ENCODE peak calls at places on chromosomes 16 and 17, in ten cellular contexts. Z, R, T, H, I, C, D, F, E and G are unnamed samples.

GRCh38 chr16:16857603-16858283 is 478.8 kb downstream of the NPIPA7 start:
- DNase-seq in Z (no peak), C (peak), E (no peak), I (no peak), T (no peak), D (no peak), H (no peak), R (no peak), F (no peak), G (no peak)

GRCh38 chr16:9119795-9120194 is 28.4 kb downstream of the HAPSTR1 start:
- DNase-seq in T (no peak), E (no peak), I (peak), F (no peak), H (no peak), R (no peak), Z (peak), C (no peak), D (no peak), G (peak)

GRCh38 chr16:75273054-75273925 is 21.9 kb upstream of the BCAR1 start:
- DNase-seq in D (no peak), E (no peak), T (no peak), I (peak), F (no peak), R (peak), C (no peak), H (no peak), Z (no peak), G (no peak)

GRCh38 chr16:56094231-56094630 is 97.1 kb upstream of the GNAO1 start:
- DNase-seq in C (no peak), R (no peak), H (no peak), T (no peak), I (no peak), F (no peak), Z (no peak), D (no peak), E (no peak), G (no peak)

GRCh38 chr17:77846531-77847085 is 111.9 kb upstream of the TNRC6C start:
- DNase-seq in D (no peak), F (no peak), T (no peak), H (peak), Z (no peak), R (no peak), C (no peak), I (no peak), E (no peak), G (no peak)

GRCh38 chr16:78763821-78764440 is 664.5 kb downstream of the WWOX start:
- DNase-seq in C (no peak), I (peak), D (no peak), F (no peak), T (peak), R (no peak), Z (no peak), H (no peak), E (no peak), G (no peak)

GRCh38 chr17:795276-795675 is 13.1 kb downstream of the MRM3 start:
- DNase-seq in I (no peak), Z (no peak), E (no peak), D (no peak), T (no peak), C (no peak), H (no peak), R (no peak), F (no peak), G (no peak)

GRCh38 chr16:23826528-23827244 is 9.1 kb upstream of the PRKCB start:
- DNase-seq in R (no peak), I (no peak), D (no peak), C (no peak), H (no peak), Z (no peak), F (no peak), E (peak), T (no peak), G (no peak)

GRCh38 chr17:78534492-78535284 is 42.5 kb downstream of the DNAH17 start:
- DNase-seq in T (no peak), Z (no peak), C (no peak), E (no peak), I (no peak), F (no peak), H (no peak), D (no peak), R (no peak), G (no peak)

GRCh38 chr17:80599546-80600305 is 55.1 kb downstream of the RPTOR start:
- DNase-seq in H (no peak), I (no peak), R (no peak), F (no peak), E (peak), Z (no peak), T (no peak), C (peak), D (no peak), G (no peak)

GRCh38 chr16:15949210-15950166 is at the start of gene ABCC1:
- DNase-seq in D (no peak), T (peak), F (peak), I (no peak), C (no peak), R (no peak), H (peak), Z (no peak), E (peak), G (peak)

GRCh38 chr17:40993856-40994255 is at the start of gene KRTAP3-3:
- DNase-seq in H (no peak), R (no peak), Z (no peak), C (no peak), D (no peak), I (no peak), F (no peak), E (no peak), T (no peak), G (no peak)

GRCh38 chr16:85988723-85989313 is 89.9 kb downstream of the IRF8 start:
- DNase-seq in F (no peak), T (peak), E (no peak), H (no peak), C (no peak), R (no peak), D (no peak), I (no peak), Z (no peak), G (no peak)

GRCh38 chr16:11052080-11052808 is 107.9 kb downstream of the CLEC16A start:
- DNase-seq in R (no peak), E (peak), T (peak), F (no peak), C (no peak), I (peak), D (peak), H (no peak), Z (no peak), G (no peak)

GRCh38 chr17:57419940-57420522 is 163.7 kb downstream of the MSI2 start:
- DNase-seq in F (no peak), T (no peak), H (no peak), I (no peak), Z (no peak), R (no peak), D (no peak), E (no peak), C (no peak), G (no peak)

GRCh38 chr17:45873728-45874127 is 20.6 kb upstream of the MAPT start:
- DNase-seq in H (no peak), C (no peak), R (no peak), Z (no peak), T (no peak), I (no peak), E (no peak), F (no peak), D (no peak), G (no peak)

GRCh38 chr17:10842658-10843057 is 4.8 kb upstream of the PIRT start:
- DNase-seq in R (no peak), I (no peak), C (no peak), T (no peak), E (no peak), H (no peak), D (no peak), F (no peak), Z (no peak), G (no peak)

GRCh38 chr17:58250344-58251011 is 12.1 kb downstream of the LPO start:
- DNase-seq in D (no peak), R (no peak), T (no peak), H (no peak), C (no peak), I (no peak), Z (no peak), F (no peak), E (no peak), G (no peak)

GRCh38 chr17:28204751-28205150 is 114.2 kb upstream of the TMEM97 start:
- DNase-seq in Z (no peak), E (no peak), D (peak), R (peak), C (peak), T (no peak), H (no peak), F (no peak), I (no peak), G (no peak)

GRCh38 chr17:70072900-70073299 is 2.1 kb upstream of the KCNJ16 start:
- DNase-seq in Z (no peak), D (no peak), T (no peak), E (no peak), H (no peak), C (no peak), R (no peak), I (no peak), F (no peak), G (no peak)

GRCh38 chr17:50027639-50028206 is 28.2 kb upstream of the ITGA3 start:
- DNase-seq in I (peak), R (peak), Z (peak), F (peak), H (peak), D (peak), E (peak), C (peak), T (peak), G (peak)

GRCh38 chr17:11514981-11515680 is 83.1 kb upstream of the DNAH9 start:
- DNase-seq in I (no peak), H (no peak), D (no peak), T (no peak), Z (no peak), C (no peak), R (no peak), E (no peak), F (no peak), G (no peak)

GRCh38 chr16:8622315-8622656 is 788 bp downstream of the METTL22 start:
- DNase-seq in Z (no peak), F (no peak), D (no peak), T (no peak), I (no peak), H (no peak), C (no peak), E (no peak), R (no peak), G (no peak)

GRCh38 chr16:14324581-14324980 is 253.5 kb downstream of the MRTFB start:
- DNase-seq in E (no peak), D (no peak), R (peak), C (no peak), H (no peak), T (no peak), F (no peak), Z (no peak), I (peak), G (no peak)

GRCh38 chr16:23901178-23902131 is 65.7 kb downstream of the PRKCB start:
- DNase-seq in R (no peak), F (no peak), H (no peak), Z (no peak), I (no peak), T (no peak), E (no peak), D (no peak), C (no peak), G (no peak)

GRCh38 chr17:66422181-66422580 is 119.8 kb downstream of the PRKCA start:
- DNase-seq in D (no peak), T (no peak), I (no peak), E (no peak), R (no peak), H (no peak), Z (no peak), F (no peak), C (peak), G (no peak)

GRCh38 chr16:83231771-83232170 is 576.0 kb upstream of the HSBP1 start:
- DNase-seq in Z (no peak), H (no peak), C (no peak), T (no peak), D (peak), R (no peak), I (peak), E (no peak), F (no peak), G (no peak)

GRCh38 chr17:69539274-69539673 is 124.8 kb downstream of the MAP2K6 start:
- DNase-seq in D (peak), C (no peak), I (no peak), H (no peak), E (peak), F (no peak), Z (no peak), R (no peak), T (no peak), G (no peak)

GRCh38 chr17:45677770-45678169 is 106.3 kb upstream of the CRHR1 start:
- DNase-seq in T (no peak), I (no peak), Z (no peak), H (no peak), E (no peak), R (no peak), D (no peak), F (no peak), C (no peak), G (no peak)

GRCh38 chr16:22070361-22071351 is 21.7 kb upstream of the VWA3A start:
- DNase-seq in H (peak), F (no peak), T (no peak), C (no peak), I (peak), Z (no peak), E (no peak), D (no peak), R (no peak), G (peak)

GRCh38 chr17:44854201-44854600 is 6.5 kb downstream of the HIGD1B start:
- DNase-seq in D (no peak), I (no peak), Z (no peak), F (no peak), C (no peak), R (no peak), T (no peak), H (no peak), E (no peak), G (no peak)

GRCh38 chr16:5412721-5413120 is 315.1 kb upstream of the EEF2KMT start:
- DNase-seq in Z (no peak), D (no peak), H (no peak), F (no peak), E (no peak), I (no peak), T (no peak), R (no peak), C (no peak), G (no peak)

GRCh38 chr17:28963212-28963611 is 11.9 kb upstream of the PHF12 start:
- DNase-seq in H (no peak), D (no peak), Z (no peak), R (no peak), F (peak), T (no peak), I (no peak), E (no peak), C (no peak), G (no peak)

GRCh38 chr17:33560165-33560564 is 267.1 kb upstream of the ASIC2 start:
- DNase-seq in D (no peak), T (no peak), F (no peak), R (no peak), Z (no peak), I (no peak), E (no peak), H (no peak), C (no peak), G (no peak)

GRCh38 chr17:59752922-59753321 is 45.5 kb downstream of the VMP1 start:
- DNase-seq in C (no peak), D (no peak), T (no peak), R (no peak), H (no peak), Z (no peak), F (no peak), E (no peak), I (no peak), G (no peak)

GRCh38 chr17:59756236-59756818 is 48.9 kb downstream of the VMP1 start:
- DNase-seq in F (no peak), E (no peak), T (no peak), I (peak), C (peak), Z (no peak), H (no peak), D (peak), R (peak), G (peak)

GRCh38 chr17:59752446-59752845 is 45.0 kb downstream of the VMP1 start:
- DNase-seq in R (no peak), D (no peak), I (no peak), Z (no peak), E (no peak), C (no peak), H (no peak), T (no peak), F (no peak), G (no peak)

GRCh38 chr17:59753522-59754467 is 46.3 kb downstream of the VMP1 start:
- DNase-seq in I (peak), E (peak), R (peak), D (peak), F (no peak), C (no peak), Z (peak), H (no peak), T (no peak), G (peak)

DNA sequence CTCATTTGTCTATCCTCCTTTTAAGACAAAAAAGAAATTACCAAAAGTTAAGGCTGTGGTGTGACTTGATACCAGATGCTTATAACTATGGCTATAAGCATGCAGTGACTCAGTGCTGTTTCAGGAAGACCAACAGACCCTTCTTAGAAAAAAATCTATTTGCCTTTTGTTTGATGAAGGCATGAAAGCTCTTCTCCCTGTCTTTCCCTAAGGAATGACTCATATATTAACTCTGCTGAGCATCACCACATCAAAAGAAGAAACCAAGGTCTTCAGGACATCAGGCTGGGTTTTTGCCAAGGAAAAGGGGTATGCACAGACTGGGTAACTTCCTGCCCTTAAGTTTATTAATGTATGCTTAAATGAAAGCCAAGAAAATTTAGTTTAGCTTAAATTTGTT is 47.1 kb downstream of the VMP1 start:
- DNase-seq in C (peak), I (peak), H (no peak), F (no peak), E (no peak), R (peak), D (peak), Z (peak), T (no peak), G (peak)
- H3K27ac ChIP-seq in C (peak), I (peak), H (no peak), F (peak), E (no peak), R (peak), D (peak), Z (peak), T (peak), G (peak)

GRCh38 chr16:28084209-28084608 is 20.7 kb upstream of the GSG1L start:
- DNase-seq in D (no peak), R (no peak), E (no peak), C (no peak), Z (no peak), F (no peak), H (no peak), I (no peak), T (no peak), G (no peak)

GRCh38 chr16:28086496-28087139 is 23.1 kb upstream of the GSG1L start:
- DNase-seq in H (no peak), R (no peak), E (no peak), Z (no peak), T (no peak), I (no peak), F (no peak), D (no peak), C (no peak), G (no peak)

GRCh38 chr16:28087675-28088285 is 24.3 kb upstream of the GSG1L start:
- DNase-seq in E (no peak), T (no peak), Z (no peak), H (no peak), C (no peak), F (no peak), D (no peak), R (no peak), I (no peak), G (no peak)

GRCh38 chr16:28087140-28087660 is 23.7 kb upstream of the GSG1L start:
- DNase-seq in H (no peak), R (no peak), C (no peak), E (no peak), I (no peak), T (no peak), D (no peak), Z (no peak), F (no peak), G (no peak)

DNA sequence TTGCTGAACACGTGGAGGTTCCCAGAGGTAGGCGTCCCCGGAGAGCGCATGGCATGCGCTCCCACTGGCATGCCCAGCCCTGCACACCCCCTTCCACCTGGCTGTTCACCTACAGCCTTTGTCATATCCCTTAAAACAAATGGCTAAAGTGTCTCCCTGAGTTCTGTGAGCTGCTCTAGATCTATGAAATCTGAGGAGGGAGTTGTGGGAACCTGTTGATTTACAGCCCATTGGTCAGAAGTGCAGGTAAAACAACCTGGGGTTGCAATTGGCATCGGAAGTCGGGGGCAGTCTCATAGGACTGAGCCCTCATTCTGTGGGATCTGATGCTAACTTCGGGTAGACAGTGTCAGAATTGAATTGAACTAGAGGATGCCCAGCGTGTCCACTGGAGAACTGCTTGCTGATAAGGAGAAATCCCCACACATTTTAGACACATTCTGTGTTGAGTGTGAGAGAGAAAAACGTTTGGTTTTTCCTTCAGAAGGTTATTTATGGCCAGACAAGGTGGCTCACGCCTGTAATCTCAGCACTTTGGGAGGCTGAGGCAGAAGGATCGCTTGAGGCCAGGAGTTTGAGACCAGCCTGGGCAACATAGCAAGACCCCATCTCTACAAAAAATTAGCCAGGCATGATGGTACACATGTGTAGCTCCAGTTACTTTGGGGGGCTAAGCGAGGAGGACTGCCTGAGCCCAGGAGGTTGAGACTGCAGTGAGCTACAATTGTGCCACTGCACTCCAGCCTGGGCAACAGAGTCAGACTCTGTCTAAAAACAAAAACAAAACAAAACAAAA is 22.1 kb upstream of the GSG1L start:
- DNase-seq in F (no peak), Z (no peak), E (no peak), T (no peak), R (no peak), D (no peak), C (no peak), I (no peak), H (no peak), G (no peak)
- H3K27ac ChIP-seq in F (no peak), Z (no peak), E (no peak), T (no peak), R (no peak), D (no peak), C (no peak), I (no peak), H (no peak), G (no peak)

DNA sequence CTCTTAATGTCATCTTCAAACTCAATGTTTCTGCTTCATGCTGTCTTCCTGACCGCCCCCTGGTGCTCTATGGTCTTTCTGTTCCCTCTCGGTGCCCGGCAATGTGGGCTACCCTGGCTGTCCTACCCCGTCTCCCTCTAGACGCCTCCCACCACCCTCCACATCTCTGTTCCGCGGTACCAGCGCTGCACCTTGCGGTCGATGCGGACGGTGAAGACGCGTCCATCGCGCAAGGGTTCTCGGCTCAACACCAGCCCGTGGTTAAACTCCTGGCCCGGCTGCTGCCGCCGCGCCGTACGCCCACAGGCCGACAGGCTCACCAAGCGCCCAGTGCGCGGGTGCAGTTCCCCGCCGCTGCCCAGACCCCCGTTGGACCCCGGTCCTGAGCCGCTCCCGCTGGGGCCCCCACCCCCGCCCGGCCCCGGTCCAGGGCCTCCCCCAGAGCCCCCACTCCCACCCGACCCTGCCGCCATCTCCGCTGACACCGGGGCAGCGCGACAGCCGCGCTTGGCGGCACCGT is at the start of gene NEURL4:
- DNase-seq in H (no peak), E (no peak), D (peak), C (no peak), T (no peak), Z (no peak), F (peak), R (no peak), I (peak), G (peak)
- H3K27ac ChIP-seq in H (peak), E (peak), D (peak), C (peak), T (peak), Z (peak), F (peak), R (peak), I (peak), G (peak)

DNA sequence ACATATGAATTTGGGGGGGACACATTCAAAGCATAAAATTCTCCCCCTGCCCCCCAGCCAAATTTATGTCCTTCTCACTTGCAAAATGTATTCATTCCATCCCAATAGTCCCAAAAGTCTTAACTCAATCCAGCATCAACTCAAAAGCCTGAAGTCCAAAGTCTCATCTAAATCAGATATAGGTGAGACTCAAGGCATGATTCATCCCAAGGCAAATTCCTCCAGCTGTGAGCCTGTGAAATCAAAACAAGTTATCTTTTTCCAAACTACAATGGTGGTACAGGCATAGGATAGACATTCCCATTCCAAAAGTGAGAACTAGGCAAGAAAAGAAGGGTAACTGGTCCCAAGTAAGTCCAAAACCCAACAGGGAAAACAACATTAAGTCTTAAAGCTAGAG is 5.9 kb upstream of the GOSR2 start:
- DNase-seq in E (peak), R (no peak), F (no peak), H (no peak), T (no peak), C (no peak), Z (no peak), I (no peak), D (no peak), G (no peak)
- H3K27ac ChIP-seq in E (no peak), R (no peak), F (no peak), H (no peak), T (no peak), C (peak), Z (no peak), I (no peak), D (no peak), G (no peak)